ENCODE peak calls at places on chromosomes 16 and 17, in seven cellular contexts. Z is left ventricle myocardium superior; C is activated naive CD8-positive, alpha-beta T cell treated with anti-CD3 and anti-CD28 coated beads, Interleukin-2, amount 10 ng/mL, durations not matched to agents 7 days and 5 days; V is CD8-positive, alpha-beta T cell; L is effector memory CD8-positive, alpha-beta T cell; D is upper lobe of right lung; G is activated T-helper 17 cell treated with anti-CD3 and anti-CD28 coated beads, Interleukin-2, amount 50 U/mL, for 72 hours. I is an unnamed sample.

GRCh38 chr17:59093145-59093701 is 13.5 kb downstream of the TRIM37 start:
- ATAC-seq in C (no peak), Z (peak), D (no peak), G (no peak), L (no peak), V (no peak), I (no peak)

GRCh38 chr16:9402293-9402865 is 310.9 kb downstream of the HAPSTR1 start:
- ATAC-seq in C (no peak), D (no peak), Z (no peak), V (no peak), G (no peak), L (no peak), I (no peak)

GRCh38 chr17:4101799-4102405 is 40.9 kb downstream of the ZZEF1 start:
- ATAC-seq in G (peak), L (peak), Z (no peak), C (no peak), V (no peak), D (no peak), I (no peak)

GRCh38 chr16:30971298-30971697 is 13.7 kb upstream of the HSD3B7 start:
- ATAC-seq in C (no peak), D (no peak), L (no peak), Z (no peak), G (no peak), V (no peak), I (no peak)

GRCh38 chr16:2243781-2244180 is 7.5 kb downstream of the DNASE1L2 start:
- ATAC-seq in L (no peak), V (no peak), G (no peak), C (no peak), Z (no peak), D (no peak), I (no peak)

GRCh38 chr17:17043668-17044226 is 1.5 kb downstream of the MPRIP start:
- ATAC-seq in G (no peak), V (no peak), C (no peak), Z (no peak), D (peak), L (no peak), I (no peak)

GRCh38 chr17:53630638-53631037 is 192.1 kb upstream of the KIF2B start:
- ATAC-seq in L (no peak), D (no peak), C (no peak), V (no peak), G (no peak), Z (no peak), I (no peak)

GRCh38 chr17:38844261-38844757 is 9.2 kb downstream of the RPL23 start:
- ATAC-seq in V (no peak), C (no peak), L (no peak), Z (no peak), D (no peak), G (no peak), I (no peak)

GRCh38 chr16:88578446-88579313 is 8.5 kb downstream of the ZC3H18 start:
- ATAC-seq in L (no peak), D (no peak), G (no peak), Z (no peak), V (peak), C (peak), I (no peak)

I was measured in activated CD4-positive, CD25-positive, alpha-beta regulatory T cell treated with anti-CD3 and anti-CD28 coated beads, Interleukin-2, amount 50 U/mL, for 24 hours.